ENCODE peak calls at places on chromosomes 3 and 15, in four cellular contexts. B is HepG2, X is K562, Y is GM12878. D is an unnamed sample.

GRCh38 chr3:168117853-168118313 is 22.2 kb upstream of the GOLIM4 start:
- DNase-seq in B (peak; percentile 62), X (peak; percentile 10), Y (no peak), D (no peak)

GRCh38 chr15:68195336-68196112 is 9.6 kb downstream of the CALML4 start:
- DNase-seq in B (no peak), X (no peak), Y (no peak), D (no peak)

GRCh38 chr3:161139686-161140085 is 34.5 kb upstream of the B3GALNT1 start:
- DNase-seq in B (no peak), X (no peak), Y (no peak), D (no peak)

GRCh38 chr3:138438896-138439295 is 4.5 kb downstream of the ESYT3 start:
- DNase-seq in B (no peak), X (no peak), Y (no peak), D (no peak)

GRCh38 chr3:55017876-55018275 is 90.0 kb upstream of the LRTM1 start:
- DNase-seq in B (no peak), X (no peak), Y (no peak), D (no peak)

GRCh38 chr3:33146791-33147445 is 33.1 kb downstream of the CRTAP start:
- DNase-seq in B (no peak), X (no peak), Y (no peak), D (no peak)

GRCh38 chr3:149340310-149340933 is 7.0 kb upstream of the TM4SF18 start:
- DNase-seq in B (peak; percentile 38), X (no peak), Y (no peak), D (no peak)

GRCh38 chr3:40299721-40300335 is 9.7 kb upstream of the EIF1B start:
- DNase-seq in B (no peak), X (peak; percentile 32), Y (no peak), D (no peak)

GRCh38 chr3:9901967-9902366 is 681 bp upstream of the IL17RE start:
- DNase-seq in B (no peak), X (no peak), Y (no peak), D (no peak)

GRCh38 chr3:25542571-25543039 is 114.5 kb downstream of the RARB start:
- DNase-seq in B (no peak), X (no peak), Y (no peak), D (no peak)

GRCh38 chr15:63210151-63211051 is 21.0 kb downstream of the RAB8B start:
- DNase-seq in B (peak; percentile 15), X (no peak), Y (no peak), D (no peak)

GRCh38 chr3:149400645-149401044 is 23.2 kb upstream of the TM4SF1 start:
- DNase-seq in B (no peak), X (no peak), Y (no peak), D (no peak)

GRCh38 chr15:90214553-90215205 is 13.5 kb downstream of the SEMA4B start:
- DNase-seq in B (no peak), X (no peak), Y (no peak), D (no peak)

GRCh38 chr15:92078270-92078669 is 224.8 kb downstream of the SLCO3A1 start:
- DNase-seq in B (no peak), X (no peak), Y (no peak), D (no peak)

GRCh38 chr3:134485075-134485536 is 679 bp downstream of the ANAPC13 start:
- DNase-seq in B (peak; percentile 25), X (peak; percentile 14), Y (no peak), D (no peak)

GRCh38 chr15:78298983-78299301 is 467 bp downstream of the SKIC8 start:
- DNase-seq in B (no peak), X (no peak), Y (no peak), D (no peak)

GRCh38 chr3:99925584-99925983 is 107.9 kb downstream of the CMSS1 start:
- DNase-seq in B (no peak), X (no peak), Y (no peak), D (no peak)

GRCh38 chr15:48469681-48470080 is 138.5 kb downstream of the DUT start:
- DNase-seq in B (no peak), X (no peak), Y (no peak), D (no peak)

GRCh38 chr15:55709458-55709857 is 33.5 kb downstream of the PRTG start:
- DNase-seq in B (no peak), X (no peak), Y (no peak), D (no peak)

GRCh38 chr15:98737721-98738120 is 89.4 kb downstream of the IGF1R start:
- DNase-seq in B (peak; percentile 76), X (no peak), Y (no peak), D (no peak)
- TF ChIP-seq CREM in B (no peak), X (no peak), Y (no peak), D (no peak)

GRCh38 chr3:172869797-172870518 is 119.4 kb downstream of the ECT2 start:
- DNase-seq in B (no peak), X (no peak), Y (no peak), D (no peak)
- TF ChIP-seq CREM in B (no peak), X (no peak), Y (no peak), D (no peak)

DNA sequence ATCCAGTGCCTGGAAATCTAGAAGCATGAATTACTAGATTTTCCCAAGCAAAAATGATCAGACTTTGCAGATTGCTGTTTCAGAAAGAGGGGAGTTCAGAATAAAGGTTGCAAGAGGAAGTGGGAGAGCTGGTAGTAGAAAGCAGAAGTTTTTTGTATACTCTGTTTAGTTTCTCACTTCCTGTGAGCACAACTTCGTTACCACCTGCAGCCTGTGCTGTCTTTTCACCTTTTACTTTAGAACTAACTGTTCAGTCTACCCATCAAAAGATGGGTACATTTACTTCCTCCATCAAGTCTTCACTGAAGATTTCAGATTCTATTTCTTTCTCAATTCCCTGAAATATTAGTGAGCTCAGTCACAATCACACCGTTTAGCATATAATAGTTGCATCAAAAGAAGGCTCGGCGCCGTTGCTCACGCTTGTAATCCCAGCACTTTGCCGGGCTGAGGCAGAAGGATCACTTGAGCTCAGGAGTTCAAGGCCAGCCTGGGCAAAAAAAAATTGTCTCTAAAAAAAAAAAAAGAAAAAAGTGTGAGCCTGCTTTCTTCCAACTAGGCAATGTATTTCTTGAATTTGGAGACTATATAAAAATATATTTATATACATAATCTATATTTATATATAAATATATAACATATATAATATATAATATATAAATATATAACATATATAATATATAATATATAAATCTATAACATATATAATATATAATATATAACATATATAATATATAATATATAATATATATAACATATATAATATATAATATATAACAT is 1.8 kb upstream of the CEP97 start:
- DNase-seq in B (no peak), X (no peak), Y (peak; percentile 78), D (no peak)
- TF ChIP-seq CREM in B (no peak), X (no peak), Y (peak; percentile 48), D (no peak)

DNA sequence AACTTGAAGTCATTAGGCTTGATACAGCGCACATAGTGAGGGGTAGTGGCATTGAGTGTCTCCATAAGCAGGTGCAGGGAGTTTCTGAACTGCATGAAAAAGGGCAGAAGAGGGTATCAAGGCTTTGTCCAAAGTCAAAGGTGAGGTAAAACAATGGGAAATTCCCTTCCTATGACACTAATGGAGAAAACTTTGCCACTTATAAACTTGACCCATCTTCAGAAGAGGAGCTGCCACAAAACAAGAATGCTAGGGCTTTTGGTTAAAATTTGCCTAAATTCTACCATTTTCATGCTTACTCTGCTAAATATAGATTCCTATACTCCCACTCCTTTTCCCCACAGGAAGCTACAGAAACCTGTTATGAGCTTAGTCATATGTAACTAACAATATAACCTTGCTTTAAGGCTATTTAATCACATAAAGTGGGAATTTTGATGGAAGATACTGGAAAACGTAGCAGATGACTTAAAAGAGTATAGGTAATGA is 87.5 kb upstream of the MYO5C start:
- DNase-seq in B (no peak), X (no peak), Y (peak; percentile 88), D (no peak)
- TF ChIP-seq CREM in B (no peak), X (no peak), Y (peak; percentile 42), D (no peak)

GRCh38 chr15:80512729-80513670 is 108.8 kb downstream of the ARNT2 start:
- DNase-seq in B (peak; percentile 49), X (no peak), Y (no peak), D (no peak)

GRCh38 chr15:80523746-80524145 is 119.6 kb downstream of the ARNT2 start:
- DNase-seq in B (no peak), X (no peak), Y (no peak), D (no peak)

GRCh38 chr15:80514071-80514780 is 110.0 kb downstream of the ARNT2 start:
- DNase-seq in B (no peak), X (no peak), Y (no peak), D (no peak)

GRCh38 chr15:80517290-80517689 is 113.1 kb downstream of the ARNT2 start:
- DNase-seq in B (no peak), X (no peak), Y (no peak), D (no peak)

GRCh38 chr15:80518522-80518921 is 114.3 kb downstream of the ARNT2 start:
- DNase-seq in B (no peak), X (no peak), Y (no peak), D (no peak)
- TF ChIP-seq CREM in B (no peak), X (no peak), Y (no peak), D (no peak)

GRCh38 chr15:69391046-69391757 is 22.9 kb upstream of the KIF23 start:
- DNase-seq in B (no peak), X (no peak), Y (no peak), D (no peak)
- TF ChIP-seq CREM in B (no peak), X (no peak), Y (no peak), D (no peak)

DNA sequence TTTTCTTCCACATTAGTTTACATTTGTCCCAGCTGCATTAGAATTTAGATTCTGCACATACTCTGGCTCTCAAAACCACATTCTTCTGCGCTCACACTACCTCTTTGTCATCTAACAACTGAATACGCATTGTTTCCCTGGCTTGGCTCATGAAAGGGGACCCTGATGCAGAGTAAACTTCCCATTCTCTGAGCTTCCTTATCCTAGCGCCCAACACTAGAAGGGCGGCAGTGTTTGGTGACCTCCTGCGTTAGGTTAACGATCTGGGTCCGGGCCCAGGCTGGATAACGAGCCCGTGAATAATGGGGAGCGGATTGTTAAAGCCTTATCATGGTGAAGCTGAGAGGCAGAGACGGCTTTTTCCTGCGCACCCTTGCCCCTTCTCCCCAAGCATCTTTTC is 63.9 kb downstream of the ETV5 start:
- DNase-seq in B (peak; percentile 92), X (no peak), Y (no peak), D (no peak)
- TF ChIP-seq CREM in B (no peak), X (no peak), Y (no peak), D (no peak)

DNA sequence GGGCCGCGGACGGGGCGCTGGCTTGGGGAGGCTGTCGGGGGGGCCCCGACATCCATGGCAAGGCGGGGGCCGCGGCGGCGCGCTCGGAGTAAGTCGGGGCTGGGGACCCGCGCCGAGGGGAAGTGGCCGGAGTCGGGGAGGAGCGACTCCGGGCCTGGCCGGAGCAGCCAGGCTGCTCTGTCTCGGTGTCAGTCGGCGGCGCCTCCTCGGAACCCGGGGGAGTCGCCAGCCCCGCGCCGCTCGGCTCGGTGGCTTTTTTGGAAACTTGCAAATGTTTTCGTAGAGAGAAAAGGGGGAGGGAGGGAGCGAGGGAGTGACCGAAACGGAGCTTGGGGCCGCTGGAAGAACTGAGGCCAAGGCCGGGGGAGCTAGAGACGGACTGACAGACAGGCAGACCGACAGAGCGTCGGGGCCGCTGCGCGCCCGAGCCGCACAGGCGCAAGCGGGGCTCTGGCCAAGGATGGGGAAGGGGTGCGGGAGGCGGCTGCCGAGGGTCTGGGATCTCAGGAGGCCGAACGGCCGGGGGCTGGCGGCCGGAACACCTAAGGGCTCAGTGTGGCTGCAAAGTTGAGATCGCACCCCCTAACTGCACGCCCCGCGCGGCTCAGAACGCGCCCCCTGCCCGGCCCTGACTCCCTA is 5.0 kb downstream of the PTH1R start:
- DNase-seq in B (no peak), X (peak; percentile 56), Y (no peak), D (peak; percentile 50)
- TF ChIP-seq CREM in B (no peak), X (no peak), Y (no peak), D (no peak)